ENCODE peak calls at places on chromosomes 7 and 10, in nine cellular contexts. E is IMR-90; R is NCI-H1694; D is Kasumi-1; B is glutamatergic neuron; F is activated gamma-delta T cell treated with anti-CD3 and anti-CD28 coated beads, Interleukin-2, amount 50 U/mL, for 16 hours; U is endothelial cell; A is T-helper 22 cell; Y is fibroblast of mammary gland. G is an unnamed sample.
A peak's percentile ranks its signal among the peaks of the same experiment; 100 is the strongest.

GRCh38 chr7:140996-141395 is 51.4 kb upstream of the FAM20C start:
- DNase-seq in Y (no peak), A (no peak), B (no peak), F (no peak), R (no peak), E (no peak), U (no peak), D (no peak), G (no peak)

GRCh38 chr10:129870926-129871660 is 93.0 kb downstream of the EBF3 start:
- DNase-seq in B (peak; percentile 70), U (no peak), E (peak; percentile 15), R (peak; percentile 75), F (no peak), A (no peak), Y (peak; percentile 12), D (no peak), G (peak; percentile 9)

GRCh38 chr10:58239561-58240169 is 28.0 kb downstream of the IPMK start:
- DNase-seq in U (no peak), D (no peak), B (no peak), F (no peak), E (no peak), A (no peak), Y (peak; percentile 66), R (no peak), G (peak; percentile 23)

GRCh38 chr7:111168182-111168581 is 77.3 kb downstream of the LRRN3 start:
- DNase-seq in U (no peak), A (no peak), F (no peak), Y (peak; percentile 84), R (peak; percentile 87), B (no peak), E (peak; percentile 47), D (no peak), G (no peak)

GRCh38 chr10:22630229-22631174 is 83.9 kb downstream of the PIP4K2A start:
- DNase-seq in D (no peak), F (no peak), E (peak; percentile 67), A (no peak), Y (peak; percentile 69), U (no peak), R (no peak), B (no peak), G (peak; percentile 46)

GRCh38 chr10:62019685-62020361 is 118.3 kb downstream of the ARID5B start:
- DNase-seq in R (no peak), D (no peak), A (no peak), F (no peak), Y (no peak), E (no peak), B (no peak), U (no peak), G (peak; percentile 48)

GRCh38 chr10:123991622-123992570 is 100.3 kb upstream of the CPXM2 start:
- DNase-seq in U (no peak), B (no peak), Y (no peak), E (no peak), D (no peak), F (no peak), R (no peak), A (no peak), G (peak; percentile 20)

GRCh38 chr10:80173441-80173840 is 31.9 kb downstream of the ANXA11 start:
- DNase-seq in A (no peak), B (no peak), Y (no peak), R (peak; percentile 36), D (no peak), F (no peak), U (no peak), E (no peak), G (no peak)

GRCh38 chr7:68980011-68980410 is 618.3 kb upstream of the AUTS2 start:
- DNase-seq in A (no peak), R (no peak), U (no peak), D (no peak), F (no peak), Y (peak; percentile 78), B (no peak), E (no peak), G (no peak)

GRCh38 chr10:132877473-132877872 is 64.9 kb downstream of the CFAP46 start:
- DNase-seq in B (no peak), F (no peak), E (no peak), R (no peak), U (no peak), Y (no peak), A (no peak), D (no peak), G (no peak)

GRCh38 chr10:5976689-5977470 is 463 bp downstream of the IL15RA start:
- DNase-seq in R (no peak), E (peak; percentile 47), F (peak; percentile 20), D (peak; percentile 73), Y (peak; percentile 43), A (peak; percentile 11), U (peak; percentile 46), B (peak; percentile 54), G (peak; percentile 68)

GRCh38 chr7:3217166-3217565 is 83.9 kb upstream of the SDK1 start:
- DNase-seq in D (no peak), E (peak; percentile 61), Y (peak; percentile 28), U (no peak), B (no peak), F (no peak), R (no peak), A (no peak), G (no peak)

GRCh38 chr7:108568801-108569380 is 615 bp downstream of the THAP5 start:
- DNase-seq in U (no peak), F (no peak), E (no peak), A (no peak), R (peak; percentile 27), D (peak; percentile 44), Y (no peak), B (no peak), G (no peak)

GRCh38 chr10:72692057-72692891 is at the start of gene MCU:
- DNase-seq in U (peak; percentile 91), A (peak; percentile 85), D (peak; percentile 73), E (peak; percentile 37), Y (peak; percentile 91), R (no peak), B (peak; percentile 91), F (peak; percentile 88), G (peak; percentile 97)

GRCh38 chr10:4771554-4772201 is 54.3 kb upstream of the AKR1E2 start:
- DNase-seq in A (no peak), Y (peak; percentile 90), R (no peak), U (no peak), E (peak; percentile 85), D (no peak), F (no peak), B (no peak), G (peak; percentile 78)

GRCh38 chr10:127089446-127089845 is 106.9 kb downstream of the INSYN2A start:
- DNase-seq in Y (no peak), D (no peak), A (no peak), E (no peak), U (no peak), R (no peak), B (no peak), F (no peak), G (no peak)

GRCh38 chr7:106599343-106599698 is 61.6 kb downstream of the CCDC71L start:
- DNase-seq in F (no peak), B (no peak), A (no peak), U (no peak), D (no peak), R (no peak), Y (no peak), E (no peak), G (no peak)

GRCh38 chr7:80960228-80960627 is 41.4 kb upstream of the SEMA3C start:
- DNase-seq in U (no peak), F (no peak), Y (peak; percentile 50), B (no peak), D (no peak), A (no peak), R (no peak), E (no peak), G (peak; percentile 62)